ENCODE peak calls at places on chromosomes 1 and 21, in six cellular contexts. R is kidney epithelial cell; W is tibial artery; S is PC-3; D is CD4-positive, alpha-beta T cell; T is H9. G is an unnamed sample.

GRCh38 chr1:209742409-209743144 is 13.3 kb upstream of the TRAF3IP3 start:
- DNase-seq in W (no peak), T (no peak), R (no peak), D (no peak), S (no peak), G (no peak)

GRCh38 chr21:40120944-40121575 is 253.8 kb downstream of the PCP4 start:
- DNase-seq in R (no peak), D (no peak), S (peak; percentile 53), W (no peak), T (no peak), G (no peak)

GRCh38 chr21:42860345-42860744 is 19.0 kb downstream of the WDR4 start:
- DNase-seq in W (no peak), D (no peak), R (no peak), S (no peak), T (no peak), G (no peak)

GRCh38 chr1:216632980-216633379 is 90.2 kb downstream of the ESRRG start:
- DNase-seq in S (no peak), W (no peak), T (no peak), D (no peak), R (no peak), G (no peak)

GRCh38 chr1:12513176-12513575 is 104.8 kb downstream of the DHRS3 start:
- DNase-seq in D (no peak), W (no peak), S (no peak), T (no peak), R (no peak), G (no peak)

GRCh38 chr1:242004751-242005495 is 6.0 kb upstream of the MAP1LC3C start:
- DNase-seq in R (no peak), T (no peak), W (no peak), S (peak; percentile 27), D (no peak), G (no peak)

GRCh38 chr1:183554577-183554976 is 35.7 kb downstream of the NCF2 start:
- DNase-seq in W (no peak), T (no peak), R (no peak), S (no peak), D (no peak), G (no peak)

GRCh38 chr1:16068356-16069270 is 4.8 kb downstream of the FAM131C start:
- DNase-seq in D (no peak), R (peak; percentile 21), W (peak; percentile 83), S (no peak), T (no peak), G (peak; percentile 88)

GRCh38 chr1:83114136-83114834 is 884.6 kb downstream of the TTLL7 start:
- DNase-seq in D (no peak), R (no peak), W (no peak), T (no peak), S (no peak), G (no peak)

GRCh38 chr1:222792744-222793143 is 22.1 kb upstream of the DISP1 start:
- DNase-seq in S (peak; percentile 74), R (no peak), T (no peak), D (no peak), W (no peak), G (no peak)

GRCh38 chr1:183282101-183282855 is 96.2 kb downstream of the LAMC2 start:
- DNase-seq in W (no peak), D (no peak), T (no peak), S (no peak), R (no peak), G (no peak)

GRCh38 chr1:5877001-5877400 is 115.2 kb downstream of the NPHP4 start:
- DNase-seq in S (no peak), W (no peak), D (no peak), R (no peak), T (no peak), G (no peak)

GRCh38 chr1:74714429-74715362 is 18.2 kb downstream of the CRYZ start:
- DNase-seq in S (no peak), T (no peak), W (no peak), D (no peak), R (no peak), G (no peak)

GRCh38 chr21:15255359-15256157 is 190.8 kb upstream of the NRIP1 start:
- DNase-seq in D (no peak), R (no peak), T (no peak), S (no peak), W (no peak), G (no peak)

GRCh38 chr1:106879538-106879937 is 176.9 kb upstream of the PRMT6 start:
- DNase-seq in W (no peak), S (no peak), T (no peak), R (no peak), D (no peak), G (no peak)

GRCh38 chr21:34511154-34511553 is 856 bp downstream of the KCNE1 start:
- DNase-seq in T (no peak), D (no peak), W (no peak), R (no peak), S (no peak), G (no peak)

GRCh38 chr21:39456665-39457064 is 4.9 kb downstream of the SH3BGR start:
- DNase-seq in D (no peak), T (no peak), S (peak; percentile 19), R (no peak), W (no peak), G (no peak)

GRCh38 chr1:36458910-36459309 is 5.3 kb downstream of the MRPS15 start:
- DNase-seq in T (no peak), R (no peak), W (no peak), S (no peak), D (no peak), G (no peak)

GRCh38 chr1:199336745-199337640 is 690.5 kb upstream of the NR5A2 start:
- DNase-seq in T (peak; percentile 73), R (no peak), S (no peak), W (peak; percentile 56), D (no peak), G (no peak)

GRCh38 chr1:5554111-5554510 is 438.1 kb downstream of the NPHP4 start:
- DNase-seq in D (no peak), T (no peak), S (no peak), W (no peak), R (no peak), G (no peak)

GRCh38 chr1:121558514-121558913 is 373.7 kb downstream of the SRGAP2C start:
- DNase-seq in W (no peak), R (peak; percentile 51), T (no peak), S (peak; percentile 73), D (no peak), G (no peak)

GRCh38 chr1:54378884-54379445 is 27.2 kb downstream of the SSBP3 start:
- DNase-seq in S (no peak), D (no peak), R (no peak), W (no peak), T (no peak), G (no peak)

GRCh38 chr1:210236840-210237409 is 4.3 kb downstream of the SERTAD4 start:
- DNase-seq in R (no peak), W (peak; percentile 96), T (no peak), S (no peak), D (no peak), G (no peak)

GRCh38 chr1:44048816-44049215 is 17.6 kb upstream of the SLC6A9 start:
- DNase-seq in S (peak; percentile 91), T (no peak), D (no peak), R (no peak), W (no peak), G (no peak)

DNA sequence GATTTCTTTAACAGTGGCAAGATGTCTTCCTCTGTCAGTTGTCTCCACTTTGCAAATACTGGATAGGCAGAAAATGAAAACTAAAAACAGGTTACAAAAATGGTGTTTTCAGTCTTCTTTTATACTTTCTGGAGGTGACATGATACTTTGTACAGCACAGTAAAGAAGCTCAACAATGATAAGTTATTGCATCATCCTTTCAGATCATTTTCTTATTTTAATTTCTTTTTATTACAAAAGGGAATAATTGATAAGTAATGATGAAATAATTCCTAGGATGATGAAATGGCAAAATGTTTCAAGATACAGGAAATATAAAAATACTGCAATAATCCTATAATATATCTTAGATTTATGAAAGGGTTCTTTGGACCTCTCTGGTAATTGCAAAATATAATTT is 16.5 kb downstream of the GORAB start:
- DNase-seq in D (no peak), W (no peak), S (no peak), R (no peak), T (no peak), G (no peak)
- H3K27me3 ChIP-seq in D (no peaks in the 10 kb centered on the region), W (no peaks in the 10 kb centered on the region), S (no peaks in the 10 kb centered on the region), R (no peaks in the 10 kb centered on the region), T (no peaks in the 10 kb centered on the region), G (no peaks in the 10 kb centered on the region)

DNA sequence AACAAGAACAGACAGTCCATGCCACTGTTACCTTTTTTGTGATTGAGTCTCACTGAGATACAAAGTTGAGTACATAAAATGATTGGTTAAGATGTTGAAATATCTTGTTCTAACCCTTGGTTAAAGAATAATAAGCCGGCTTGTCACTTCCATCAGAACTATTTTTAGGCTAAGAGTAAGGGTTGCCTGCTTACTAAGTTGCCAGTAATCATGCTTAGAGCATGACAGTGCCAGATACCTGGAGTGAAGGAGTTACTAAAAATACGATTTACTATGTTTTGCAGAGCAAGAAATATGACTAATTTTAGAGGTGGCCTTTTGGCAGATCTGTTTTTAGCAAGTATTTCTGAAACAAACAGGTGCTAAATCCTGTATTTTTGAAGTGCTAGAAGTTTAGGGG is 6.0 kb downstream of the HUNK start:
- DNase-seq in T (no peak), S (no peak), R (no peak), D (no peak), W (no peak), G (no peak)
- H3K27me3 ChIP-seq in T (no peaks in the 10 kb centered on the region), S (peaks cover 83% of the 10 kb centered on the region), R (peaks cover 18% of the 10 kb centered on the region), D (peaks cover 16% of the 10 kb centered on the region), W (no peaks in the 10 kb centered on the region), G (no peaks in the 10 kb centered on the region)

DNA sequence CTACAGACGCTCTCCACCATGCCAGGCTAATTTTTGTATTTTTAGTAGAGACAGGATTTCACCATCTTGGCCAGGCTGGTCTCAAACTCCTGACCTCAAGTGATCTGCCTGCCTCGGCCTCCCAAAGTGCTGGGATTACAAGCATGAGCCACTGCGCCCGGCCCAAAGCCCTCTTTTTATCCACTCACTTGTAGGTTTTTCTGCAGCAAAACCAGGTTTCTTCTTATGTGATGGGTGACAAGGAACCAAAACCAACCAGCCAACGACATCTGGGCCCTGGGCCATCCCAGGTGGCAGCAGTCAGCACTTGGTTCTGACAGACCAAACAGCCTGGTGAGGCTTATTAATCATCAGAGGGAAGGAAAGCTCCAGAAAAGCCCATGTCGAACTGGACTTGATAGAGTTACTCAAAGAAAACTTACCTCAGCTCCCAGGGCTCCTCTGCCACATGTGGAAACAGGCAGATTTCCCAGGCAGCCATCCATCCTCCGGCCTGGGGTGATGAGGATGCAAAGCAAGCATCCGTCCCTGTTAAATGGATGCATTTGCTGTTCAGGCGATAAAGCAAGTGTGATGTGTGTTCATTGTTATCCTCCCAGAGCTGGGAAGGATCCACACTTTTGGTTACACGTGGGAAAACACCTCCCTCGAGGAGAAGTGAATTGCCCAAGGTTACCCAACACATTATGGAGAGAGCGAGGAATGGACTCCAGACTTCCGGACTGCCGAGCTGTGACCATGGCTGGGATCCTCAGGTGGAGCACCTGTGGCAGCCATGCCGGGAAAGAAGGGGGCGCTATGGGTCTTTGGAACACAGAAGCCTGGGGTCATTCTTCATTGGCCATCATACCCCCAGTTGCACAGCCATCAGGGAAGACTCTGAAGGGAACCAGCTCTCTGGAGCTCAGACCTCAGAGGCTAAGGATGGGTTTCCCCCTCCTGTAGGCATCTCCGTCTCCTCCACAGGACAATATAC is 118.8 kb downstream of the HUNK start:
- DNase-seq in W (no peak), D (no peak), T (peak; percentile 61), R (no peak), S (no peak), G (no peak)
- H3K27me3 ChIP-seq in W (no peaks in the 10 kb centered on the region), D (peaks cover 3% of the 10 kb centered on the region), T (no peaks in the 10 kb centered on the region), R (no peaks in the 10 kb centered on the region), S (peaks cover 87% of the 10 kb centered on the region), G (no peaks in the 10 kb centered on the region)

DNA sequence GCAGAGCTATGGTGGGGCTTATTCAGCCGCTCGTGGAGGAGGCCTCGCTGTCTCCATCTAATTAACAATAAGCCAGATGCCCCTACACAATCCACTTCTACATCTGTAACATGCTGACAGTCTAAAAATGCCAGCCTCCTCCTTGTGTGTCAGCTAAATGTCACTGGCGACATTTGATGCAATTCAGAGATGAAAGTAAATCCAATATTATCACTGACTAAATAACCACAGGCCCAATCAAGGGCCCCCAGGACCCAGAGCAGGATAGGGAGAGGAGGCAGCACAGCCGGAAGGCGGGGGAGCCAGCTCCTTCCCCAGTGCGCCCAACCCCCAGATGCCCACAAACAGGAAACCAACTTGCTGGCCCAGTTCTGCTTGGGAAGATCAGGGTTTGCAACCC is 76.6 kb downstream of the DMRTA2 start:
- DNase-seq in D (no peak), W (no peak), R (no peak), T (no peak), S (no peak), G (no peak)
- H3K27me3 ChIP-seq in D (no peaks in the 10 kb centered on the region), W (no peaks in the 10 kb centered on the region), R (no peaks in the 10 kb centered on the region), T (no peaks in the 10 kb centered on the region), S (no peaks in the 10 kb centered on the region), G (no peaks in the 10 kb centered on the region)